ENCODE peak calls at places on chromosomes 13 and 19, in ten cellular contexts. F is PC-9, X is PC-3, R is GM23248, Z is Karpas-422, C is SK-N-SH, H is hepatocyte, O is HCT116, L is GM23338, V is MM.1S. Q is an unnamed sample. For H3K9me2 and H3K4me1, the result is how much of the 10 kb centered on the place peaks cover.

GRCh38 chr19:35404879-35405622 is 34.2 kb downstream of the GPR42 start:
- DNase-seq in F (peak), X (peak), R (peak), Z (no peak), C (no peak), H (peak), O (no peak), L (peak), V (no peak), Q (no peak)

GRCh38 chr19:44752816-44753618 is 4.5 kb downstream of the BCL3 start:
- DNase-seq in F (peak), X (peak), R (peak), Z (peak), C (peak), H (peak), O (no peak), L (peak), V (peak), Q (peak)

GRCh38 chr13:88022826-88023225 is 351.7 kb downstream of the SLITRK5 start:
- DNase-seq in F (no peak), X (no peak), R (no peak), Z (no peak), C (no peak), H (no peak), O (no peak), L (no peak), V (no peak), Q (no peak)

GRCh38 chr19:54191671-54192453 is 754 bp downstream of the TSEN34 start:
- DNase-seq in F (peak), X (no peak), R (peak), Z (no peak), C (no peak), H (no peak), O (no peak), L (no peak), V (no peak), Q (no peak)

GRCh38 chr13:24668955-24669354 is 11.3 kb upstream of the ATP12A start:
- DNase-seq in F (peak), X (peak), R (peak), Z (peak), C (no peak), H (no peak), O (no peak), L (no peak), V (no peak), Q (no peak)

GRCh38 chr13:25752957-25753540 is 298.8 kb downstream of the SHISA2 start:
- DNase-seq in F (no peak), X (peak), R (peak), Z (no peak), C (no peak), H (peak), O (no peak), L (no peak), V (peak), Q (no peak)

GRCh38 chr13:110507678-110508381 is 53.7 kb downstream of the RAB20 start:
- DNase-seq in F (peak), X (peak), R (no peak), Z (no peak), C (no peak), H (peak), O (no peak), L (no peak), V (peak), Q (no peak)

GRCh38 chr13:39394811-39395685 is 207.9 kb downstream of the LHFPL6 start:
- DNase-seq in F (no peak), X (no peak), R (no peak), Z (no peak), C (peak), H (no peak), O (no peak), L (no peak), V (no peak), Q (no peak)

GRCh38 chr19:41646589-41647204 is 19.8 kb upstream of the CEACAM4 start:
- DNase-seq in F (no peak), X (peak), R (peak), Z (peak), C (peak), H (no peak), O (peak), L (peak), V (no peak), Q (peak)

GRCh38 chr19:53013621-53014020 is at the start of gene ERVV-1:
- DNase-seq in F (no peak), X (no peak), R (no peak), Z (no peak), C (no peak), H (no peak), O (no peak), L (no peak), V (no peak), Q (no peak)

GRCh38 chr19:50669319-50670101 is 20.3 kb downstream of the C19orf81 start:
- DNase-seq in F (no peak), X (peak), R (peak), Z (peak), C (peak), H (peak), O (no peak), L (peak), V (peak), Q (peak)

GRCh38 chr19:4357095-4357797 is 13.9 kb downstream of the MPND start:
- DNase-seq in F (no peak), X (no peak), R (no peak), Z (no peak), C (peak), H (peak), O (no peak), L (no peak), V (no peak), Q (no peak)

GRCh38 chr19:12867120-12868099 is 13.8 kb downstream of the DNASE2 start:
- DNase-seq in F (peak), X (no peak), R (peak), Z (peak), C (peak), H (peak), O (no peak), L (peak), V (no peak), Q (peak)

GRCh38 chr19:53991224-53992113 is at the start of gene CACNG6:
- DNase-seq in F (peak), X (peak), R (peak), Z (no peak), C (peak), H (peak), O (no peak), L (peak), V (no peak), Q (peak)

GRCh38 chr13:59320021-59320420 is 843.7 kb downstream of the DIAPH3 start:
- DNase-seq in F (no peak), X (no peak), R (no peak), Z (no peak), C (no peak), H (no peak), O (no peak), L (no peak), V (no peak), Q (no peak)

GRCh38 chr13:45331123-45331619 is 9.8 kb downstream of the TPT1 start:
- DNase-seq in F (no peak), X (no peak), R (no peak), Z (peak), C (no peak), H (no peak), O (no peak), L (no peak), V (no peak), Q (no peak)

GRCh38 chr19:4049432-4049831 is 17.3 kb downstream of the ZBTB7A start:
- DNase-seq in F (no peak), X (no peak), R (no peak), Z (no peak), C (no peak), H (no peak), O (no peak), L (no peak), V (no peak), Q (no peak)

GRCh38 chr13:99702687-99703319 is 201.5 kb downstream of the TM9SF2 start:
- DNase-seq in F (no peak), X (no peak), R (no peak), Z (no peak), C (no peak), H (no peak), O (no peak), L (peak), V (no peak), Q (no peak)

GRCh38 chr13:52449323-52450011 is 967 bp downstream of the VPS36 start:
- DNase-seq in F (no peak), X (no peak), R (no peak), Z (peak), C (no peak), H (no peak), O (no peak), L (no peak), V (peak), Q (peak)

GRCh38 chr19:7986321-7987083 is 18.9 kb downstream of the ELAVL1 start:
- DNase-seq in F (peak), X (peak), R (peak), Z (no peak), C (no peak), H (no peak), O (no peak), L (no peak), V (no peak), Q (no peak)

GRCh38 chr19:41398042-41398403 is 405 bp downstream of the BCKDHA start:
- DNase-seq in F (no peak), X (no peak), R (peak), Z (peak), C (no peak), H (no peak), O (no peak), L (no peak), V (no peak), Q (no peak)

GRCh38 chr19:51274371-51274770 is 23.5 kb downstream of the SIGLECL1 start:
- DNase-seq in F (no peak), X (no peak), R (no peak), Z (no peak), C (no peak), H (no peak), O (no peak), L (no peak), V (no peak), Q (no peak)

DNA sequence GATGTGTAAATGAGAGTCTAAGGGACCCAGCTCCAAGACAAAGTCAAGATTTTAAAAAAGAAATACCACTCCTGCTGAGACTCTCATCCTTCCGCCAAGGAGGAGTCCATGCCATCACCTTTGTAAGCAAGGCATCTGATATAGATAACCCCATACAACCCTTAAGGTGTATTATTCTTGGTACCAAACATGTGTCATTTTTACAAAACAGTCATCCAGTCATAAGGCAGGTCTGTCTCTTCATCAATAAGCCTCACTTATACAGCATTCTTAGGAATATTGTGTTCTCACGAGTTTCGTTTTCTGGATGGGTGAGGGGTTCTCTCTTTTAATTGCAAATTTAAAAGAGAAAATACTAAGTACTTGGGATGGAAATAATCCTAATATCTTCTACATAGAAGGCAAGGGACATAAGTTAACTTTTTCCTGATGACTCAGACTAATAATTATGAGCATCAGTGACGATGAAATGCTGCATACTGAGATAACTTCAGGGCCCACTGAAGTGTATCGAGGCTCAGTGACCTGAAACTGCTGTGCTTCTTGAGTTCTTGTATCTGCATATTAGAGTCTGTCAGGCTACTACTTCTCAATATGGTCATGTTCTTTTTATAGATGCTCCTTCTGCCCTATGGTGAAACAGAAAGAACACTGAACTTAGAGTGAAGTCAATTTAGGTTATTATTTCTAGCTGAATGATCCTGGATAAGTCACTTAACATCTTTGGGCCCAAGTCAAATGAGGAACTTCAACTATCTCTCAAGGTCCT is 166.6 kb downstream of the KLF12 start:
- DNase-seq in F (no peak), X (no peak), R (no peak), Z (peak), C (no peak), H (no peak), O (no peak), L (no peak), V (peak), Q (peak)
- H3K9me2 ChIP-seq in F (under half), X (under half), R (under half), Z (under half), C (under half), H (under half), O (under half), L (under half), V (under half), Q (under half)

DNA sequence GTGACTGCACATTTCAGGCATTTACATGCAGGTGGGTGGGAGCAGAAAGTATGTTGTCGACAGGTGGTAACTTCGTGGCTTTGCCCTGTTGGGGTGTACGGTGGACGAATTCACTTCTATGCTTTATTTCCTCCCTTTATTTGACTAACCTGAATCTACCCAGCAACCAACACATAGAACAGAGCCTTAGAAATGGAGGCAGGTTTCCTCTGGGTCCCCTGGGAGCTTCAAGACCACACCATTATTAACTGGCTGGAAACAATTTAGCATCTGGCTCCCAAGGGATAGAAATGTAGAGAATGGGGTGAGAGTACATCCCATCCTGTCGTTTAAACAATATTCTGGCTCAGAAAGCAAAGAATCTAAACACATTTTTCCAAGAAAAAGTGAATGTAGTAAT is 244.4 kb downstream of the DLEU7 start:
- DNase-seq in F (no peak), X (no peak), R (no peak), Z (peak), C (no peak), H (no peak), O (no peak), L (no peak), V (no peak), Q (peak)
- H3K4me1 ChIP-seq in F (under half), X (under half), R (under half), Z (half or more), C (under half), H (under half), O (under half), L (under half), V (under half), Q (half or more)

DNA sequence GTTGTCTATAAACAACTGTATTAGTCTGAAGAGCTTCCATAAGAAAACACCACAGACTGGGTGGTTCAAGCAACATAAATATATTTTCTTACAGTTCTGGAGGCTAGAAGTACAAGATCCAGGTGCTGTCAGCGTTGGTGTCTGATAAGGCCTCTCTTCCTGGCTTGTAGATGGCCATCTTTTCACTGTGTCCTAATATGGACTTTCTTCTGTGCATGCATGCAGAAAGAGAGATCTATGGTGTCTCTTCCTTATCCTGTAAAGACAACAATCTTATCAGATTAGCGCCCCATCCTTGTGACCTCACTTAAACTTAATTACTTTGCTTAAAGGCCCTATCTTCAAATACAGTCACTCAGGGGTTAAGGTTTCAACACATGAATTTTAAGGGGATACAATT is 14.1 kb upstream of the NDFIP2 start:
- DNase-seq in F (no peak), X (no peak), R (no peak), Z (no peak), C (no peak), H (no peak), O (no peak), L (no peak), V (no peak), Q (no peak)
- H3K9me2 ChIP-seq in F (under half), X (under half), R (under half), Z (under half), C (under half), H (under half), O (under half), L (under half), V (under half), Q (under half)

GRCh38 chr13:40958655-40959054 is 60.5 kb downstream of the ELF1 start:
- DNase-seq in F (no peak), X (no peak), R (no peak), Z (no peak), C (no peak), H (no peak), O (no peak), L (no peak), V (no peak), Q (no peak)

GRCh38 chr13:40961224-40961623 is 57.9 kb downstream of the ELF1 start:
- DNase-seq in F (no peak), X (no peak), R (no peak), Z (peak), C (no peak), H (no peak), O (no peak), L (no peak), V (no peak), Q (peak)

GRCh38 chr13:40961826-40962225 is 57.3 kb downstream of the ELF1 start:
- DNase-seq in F (no peak), X (no peak), R (no peak), Z (no peak), C (no peak), H (no peak), O (no peak), L (no peak), V (no peak), Q (no peak)

GRCh38 chr13:40963927-40964326 is 55.2 kb downstream of the ELF1 start:
- DNase-seq in F (peak), X (peak), R (peak), Z (no peak), C (no peak), H (peak), O (peak), L (no peak), V (no peak), Q (no peak)

DNA sequence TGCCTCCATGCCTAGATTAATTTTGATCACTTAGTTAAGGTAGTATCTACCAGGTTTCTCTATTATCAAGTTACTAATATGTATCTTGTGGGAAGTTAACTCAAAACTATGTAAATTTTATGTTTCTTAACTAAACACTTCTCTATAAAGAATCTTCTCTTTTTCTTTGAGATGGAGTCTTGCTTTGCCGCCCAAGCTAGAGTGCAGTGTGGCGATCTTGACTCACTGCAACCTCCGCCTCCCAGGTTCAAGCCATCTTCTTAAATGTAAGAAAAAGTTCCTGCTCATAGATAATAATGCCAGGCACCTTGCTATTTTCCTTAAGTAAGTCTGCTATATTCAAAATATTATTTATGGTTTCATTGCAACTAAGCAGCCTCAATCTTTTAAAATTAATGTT is 58.4 kb downstream of the ELF1 start:
- DNase-seq in F (no peak), X (no peak), R (no peak), Z (no peak), C (no peak), H (no peak), O (no peak), L (no peak), V (no peak), Q (no peak)
- H3K4me1 ChIP-seq in F (under half), X (under half), R (under half), Z (half or more), C (under half), H (under half), O (under half), L (under half), V (under half), Q (half or more)

GRCh38 chr19:17307876-17308377 is 1.4 kb upstream of the DDA1 start:
- DNase-seq in F (no peak), X (no peak), R (no peak), Z (no peak), C (no peak), H (peak), O (no peak), L (no peak), V (no peak), Q (no peak)
- H3K9me2 ChIP-seq in F (under half), X (under half), R (under half), Z (under half), C (under half), H (under half), O (under half), L (under half), V (under half), Q (under half)